ENCODE peak calls at places on chromosome 20, in seven cellular contexts. B is AG09319, N is mucosa of descending colon, V is pancreas, K is fibroblast of mammary gland, L is OCI-LY7, C is fibroblast of villous mesenchyme. Q is an unnamed sample.

GRCh38 chr20:61766921-61767610 is 298.6 kb downstream of the TAF4 start:
- DNase-seq in B (no peak), N (no peak), V (no peak), K (no peak), L (no peak), C (no peak), Q (no peak)

GRCh38 chr20:57921701-57922482 is 212.1 kb upstream of the PMEPA1 start:
- DNase-seq in B (no peak), N (no peak), V (no peak), K (no peak), L (no peak), C (no peak), Q (no peak)

GRCh38 chr20:61640846-61641245 is 388.8 kb downstream of the CDH4 start:
- DNase-seq in B (no peak), N (no peak), V (no peak), K (no peak), L (no peak), C (no peak), Q (no peak)

GRCh38 chr20:58693226-58694006 is 816 bp downstream of the NPEPL1 start:
- DNase-seq in B (no peak), N (peak), V (no peak), K (no peak), L (no peak), C (peak), Q (no peak)

GRCh38 chr20:37686762-37687477 is 6.9 kb upstream of the CTNNBL1 start:
- DNase-seq in B (no peak), N (no peak), V (no peak), K (peak), L (no peak), C (no peak), Q (no peak)

GRCh38 chr20:34526466-34526865 is 10.2 kb downstream of the DYNLRB1 start:
- DNase-seq in B (no peak), N (no peak), V (no peak), K (no peak), L (no peak), C (peak), Q (no peak)

GRCh38 chr20:57567471-57568079 is 6.7 kb downstream of the PCK1 start:
- DNase-seq in B (no peak), N (no peak), V (no peak), K (no peak), L (no peak), C (no peak), Q (no peak)

GRCh38 chr20:41577129-41578009 is 40.8 kb downstream of the CHD6 start:
- DNase-seq in B (no peak), N (no peak), V (no peak), K (no peak), L (no peak), C (no peak), Q (no peak)

GRCh38 chr20:49671429-49671828 is 42.2 kb downstream of the B4GALT5 start:
- DNase-seq in B (no peak), N (no peak), V (no peak), K (no peak), L (no peak), C (no peak), Q (no peak)

GRCh38 chr20:44031822-44032582 is 117.3 kb downstream of the TOX2 start:
- DNase-seq in B (no peak), N (no peak), V (no peak), K (no peak), L (no peak), C (no peak), Q (no peak)

GRCh38 chr20:21512634-21513180 is 1.2 kb downstream of the NKX2-2 start:
- DNase-seq in B (no peak), N (no peak), V (no peak), K (no peak), L (no peak), C (no peak), Q (peak)

GRCh38 chr20:33685328-33686007 is 717 bp downstream of the E2F1 start:
- DNase-seq in B (no peak), N (peak), V (no peak), K (peak), L (peak), C (peak), Q (peak)

GRCh38 chr20:32764000-32764960 is 2.1 kb downstream of the DNMT3B start:
- DNase-seq in B (no peak), N (no peak), V (no peak), K (no peak), L (no peak), C (no peak), Q (no peak)

GRCh38 chr20:35339007-35339406 is 46.8 kb upstream of the FAM83C start:
- DNase-seq in B (peak), N (no peak), V (no peak), K (peak), L (no peak), C (peak), Q (no peak)

GRCh38 chr20:4794846-4795245 is 73.1 kb downstream of the PRND start:
- DNase-seq in B (peak), N (no peak), V (no peak), K (peak), L (no peak), C (no peak), Q (no peak)

GRCh38 chr20:5171074-5171789 is 44.4 kb downstream of the CDS2 start:
- DNase-seq in B (no peak), N (no peak), V (peak), K (no peak), L (no peak), C (no peak), Q (no peak)

GRCh38 chr20:41014557-41015088 is 14.0 kb upstream of the TOP1 start:
- DNase-seq in B (no peak), N (no peak), V (no peak), K (no peak), L (peak), C (no peak), Q (no peak)

GRCh38 chr20:24765316-24766142 is 183.5 kb upstream of the CST7 start:
- DNase-seq in B (no peak), N (no peak), V (no peak), K (no peak), L (no peak), C (no peak), Q (no peak)

GRCh38 chr20:4136078-4136966 is 121.0 kb upstream of the RNF24 start:
- DNase-seq in B (no peak), N (no peak), V (no peak), K (no peak), L (no peak), C (peak), Q (no peak)

GRCh38 chr20:32969356-32970114 is 34.7 kb downstream of the SUN5 start:
- DNase-seq in B (no peak), N (no peak), V (no peak), K (no peak), L (no peak), C (no peak), Q (peak)

GRCh38 chr20:58547527-58548475 is 32.6 kb upstream of the APCDD1L start:
- DNase-seq in B (no peak), N (no peak), V (no peak), K (no peak), L (no peak), C (no peak), Q (no peak)

GRCh38 chr20:56579261-56579660 is 46.2 kb downstream of the FAM209B start:
- DNase-seq in B (no peak), N (peak), V (no peak), K (no peak), L (no peak), C (no peak), Q (no peak)

GRCh38 chr20:61949714-61950630 is 115.7 kb downstream of the TAF4 start:
- DNase-seq in B (no peak), N (no peak), V (no peak), K (no peak), L (no peak), C (no peak), Q (no peak)

GRCh38 chr20:38453941-38454340 is 18.7 kb upstream of the RALGAPB start:
- DNase-seq in B (no peak), N (peak), V (no peak), K (no peak), L (peak), C (no peak), Q (peak)

GRCh38 chr20:24686156-24686555 is 216.7 kb downstream of the SYNDIG1 start:
- DNase-seq in B (no peak), N (no peak), V (no peak), K (no peak), L (no peak), C (no peak), Q (no peak)

GRCh38 chr20:1830240-1830639 is 65.0 kb upstream of the SIRPA start:
- DNase-seq in B (peak), N (no peak), V (peak), K (peak), L (no peak), C (peak), Q (no peak)

GRCh38 chr20:59010995-59011873 is 4.2 kb upstream of the CTSZ start:
- DNase-seq in B (peak), N (no peak), V (no peak), K (peak), L (no peak), C (peak), Q (no peak)

DNA sequence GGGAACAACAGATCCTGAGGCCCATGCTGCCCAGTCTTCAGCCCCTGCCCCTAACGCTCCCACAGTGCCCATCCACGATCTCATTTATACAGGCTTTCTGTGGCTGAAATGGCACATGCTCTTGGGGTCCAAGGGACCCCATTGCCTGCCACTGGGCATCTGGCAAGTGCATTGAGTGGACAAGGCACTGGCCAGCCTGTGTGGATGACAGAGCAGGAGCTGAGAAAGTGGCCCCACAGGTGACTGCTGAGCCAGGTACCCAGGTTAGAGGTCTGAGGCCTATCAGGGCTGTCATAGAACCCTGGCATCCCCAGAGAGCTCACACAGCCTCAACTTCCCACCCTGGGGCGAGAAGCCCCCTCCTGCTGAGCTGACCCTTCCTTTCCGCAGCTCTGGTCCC is 86.0 kb upstream of the NXT1 start:
- DNase-seq in B (no peak), N (no peak), V (no peak), K (no peak), L (no peak), C (no peak), Q (no peak)
- TF ChIP-seq CTCF in B (no peak), N (no peak), V (no peak), K (no peak), L (no peak), C (no peak), Q (no peak)

DNA sequence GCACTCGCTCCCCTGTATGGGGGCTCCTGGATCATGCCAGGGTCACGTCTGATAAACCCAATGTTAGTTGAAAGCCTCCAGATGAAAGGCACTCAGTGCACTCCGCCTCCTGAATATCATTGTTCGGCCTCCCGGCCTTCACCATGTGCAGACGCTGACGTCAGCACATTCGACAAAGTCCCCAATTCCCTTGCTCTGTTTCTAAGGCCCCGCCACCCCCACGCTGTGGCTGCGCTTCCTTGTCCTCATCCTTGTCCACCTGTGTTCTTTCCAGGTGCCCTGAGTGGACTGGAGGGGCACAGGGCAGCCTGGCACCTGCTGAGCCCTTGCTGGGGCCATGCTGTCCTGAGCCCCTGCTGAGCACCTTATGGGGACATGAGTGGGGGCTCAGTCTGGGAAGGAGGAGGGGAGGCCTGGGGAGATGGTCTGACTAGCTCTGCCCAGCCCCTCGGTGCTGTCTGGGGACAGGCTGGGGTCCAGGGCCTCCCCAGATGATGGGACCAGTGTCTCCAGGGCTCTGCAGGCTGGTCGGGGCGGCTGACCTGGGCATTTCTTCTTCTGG is 9.8 kb upstream of the BHLHE23 start:
- DNase-seq in B (no peak), N (no peak), V (no peak), K (no peak), L (no peak), C (no peak), Q (no peak)
- TF ChIP-seq CTCF in B (no peak), N (no peak), V (no peak), K (no peak), L (no peak), C (no peak), Q (no peak)

GRCh38 chr20:31739550-31739863 is 417 bp downstream of the TPX2 start:
- DNase-seq in B (no peak), N (no peak), V (no peak), K (no peak), L (no peak), C (no peak), Q (no peak)
- TF ChIP-seq CTCF in B (no peak), N (no peak), V (no peak), K (no peak), L (no peak), C (no peak), Q (no peak)

GRCh38 chr20:22535483-22535882 is 48.9 kb downstream of the FOXA2 start:
- DNase-seq in B (no peak), N (no peak), V (no peak), K (no peak), L (no peak), C (no peak), Q (no peak)
- TF ChIP-seq CTCF in B (no peak), N (no peak), V (no peak), K (no peak), L (no peak), C (no peak), Q (no peak)

Q was measured in GM10248.